ENCODE peak calls at places on chromosome 1, in seven cellular contexts. T is endodermal cell, J is SK-N-SH, H is cardiac fibroblast, R is mucosa of descending colon, G is H7, U is psoas muscle. I is an unnamed sample.

GRCh38 chr1:115531806-115532359 is 109.9 kb upstream of the VANGL1 start:
- DNase-seq in T (no peak), G (no peak), H (peak), J (no peak), R (no peak), U (no peak), I (no peak)

GRCh38 chr1:238027366-238027765 is 136.6 kb upstream of the ZP4 start:
- DNase-seq in G (no peak), U (no peak), J (no peak), H (no peak), T (no peak), R (no peak), I (no peak)

GRCh38 chr1:233572896-233573295 is 41.0 kb upstream of the KCNK1 start:
- DNase-seq in G (no peak), T (no peak), U (no peak), J (no peak), H (no peak), R (no peak), I (no peak)

GRCh38 chr1:174788981-174789380 is 210.8 kb upstream of the CACYBP start:
- DNase-seq in J (no peak), T (no peak), R (no peak), G (no peak), H (peak), U (no peak), I (no peak)

GRCh38 chr1:1354271-1355247 is 3.8 kb downstream of the MXRA8 start:
- DNase-seq in J (peak), U (peak), G (no peak), T (peak), H (no peak), R (no peak), I (no peak)

GRCh38 chr1:40742363-40743061 is 41.1 kb upstream of the KCNQ4 start:
- DNase-seq in U (no peak), R (no peak), J (no peak), H (peak), T (no peak), G (no peak), I (no peak)

GRCh38 chr1:71717186-71717585 is 565.2 kb downstream of the NEGR1 start:
- DNase-seq in H (no peak), R (no peak), U (no peak), J (no peak), G (no peak), T (no peak), I (no peak)

GRCh38 chr1:17521946-17522612 is 17.4 kb upstream of the ARHGEF10L start:
- DNase-seq in H (no peak), G (peak), T (peak), U (no peak), J (no peak), R (peak), I (no peak)

GRCh38 chr1:121558514-121558913 is 373.7 kb downstream of the SRGAP2C start:
- DNase-seq in G (no peak), J (no peak), T (no peak), H (peak), U (no peak), R (no peak), I (no peak)

GRCh38 chr1:85411567-85412312 is 53.2 kb downstream of the DDAH1 start:
- DNase-seq in G (peak), R (no peak), H (no peak), T (no peak), U (no peak), J (no peak), I (no peak)

GRCh38 chr1:159068877-159069276 is 7.7 kb downstream of the AIM2 start:
- DNase-seq in R (no peak), H (peak), U (no peak), T (no peak), J (no peak), G (no peak), I (no peak)
- H3K4me3 ChIP-seq in R (no peak), H (no peak), U (no peak), T (no peak), J (no peak), G (no peak), I (no peak)

DNA sequence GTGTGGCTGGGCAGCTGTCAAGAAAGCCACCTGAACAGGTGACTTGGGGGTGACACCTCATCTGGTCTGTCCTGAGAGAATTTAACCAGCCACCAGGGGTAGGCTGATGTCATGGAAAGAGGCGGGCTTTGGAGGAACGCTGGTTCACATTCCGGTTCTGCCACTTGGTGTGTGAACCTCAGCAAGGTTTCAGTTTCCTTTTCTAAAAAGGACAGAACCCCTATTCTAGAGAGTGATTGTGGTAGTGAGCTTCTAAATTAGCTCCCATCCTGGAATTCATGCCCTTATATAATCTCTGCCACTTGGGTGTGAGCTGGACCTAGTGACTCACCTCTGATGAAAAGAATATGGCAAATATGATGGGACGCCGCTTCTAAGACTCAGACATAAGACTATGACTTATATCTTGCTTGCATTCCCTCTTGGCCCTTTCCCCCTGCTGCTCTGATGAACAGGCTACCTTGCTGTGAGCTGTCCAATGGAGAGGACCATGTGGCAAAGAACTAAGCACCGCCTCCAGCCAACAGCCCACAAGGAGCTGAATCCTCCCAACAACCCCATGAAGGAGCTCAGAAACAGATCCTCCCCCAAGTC is 332.1 kb downstream of the RRAGC start:
- DNase-seq in R (no peak), J (no peak), H (no peak), G (peak), T (no peak), U (no peak), I (peak)
- H3K4me3 ChIP-seq in R (no peak), J (no peak), H (no peak), G (no peak), T (no peak), U (no peak), I (no peak)

DNA sequence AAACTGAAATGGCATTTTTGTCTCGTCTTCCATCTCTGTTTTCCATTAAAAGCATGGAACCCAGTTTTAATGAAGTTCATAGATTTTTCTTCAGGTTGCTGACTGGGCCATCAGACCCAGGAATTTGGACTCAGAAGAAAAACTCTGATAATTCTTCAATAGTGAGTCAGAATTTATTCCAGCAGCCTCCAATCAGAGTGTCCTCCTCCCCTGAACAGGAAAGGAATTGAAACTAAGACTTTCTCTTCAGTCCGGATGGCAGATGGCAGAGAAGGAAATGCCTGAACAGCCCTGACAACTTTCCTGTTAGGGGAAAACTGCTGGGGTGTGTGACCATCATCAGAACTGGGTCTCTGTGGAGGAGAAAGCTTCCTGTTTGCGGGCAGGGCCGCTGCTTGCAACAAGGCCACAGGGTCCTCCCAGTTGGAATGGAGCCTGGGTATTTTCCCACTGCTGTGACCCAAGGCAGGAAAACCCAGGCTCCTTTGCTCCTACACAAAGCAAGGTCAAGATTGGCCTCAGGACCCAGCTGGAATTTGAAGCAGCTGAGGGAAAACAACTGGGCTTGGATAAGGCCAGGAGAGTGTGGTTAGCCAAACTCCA is 20.7 kb downstream of the CD34 start:
- DNase-seq in J (no peak), G (no peak), T (no peak), H (peak), R (peak), U (peak), I (no peak)
- H3K4me3 ChIP-seq in J (no peak), G (no peak), T (no peak), H (no peak), R (no peak), U (no peak), I (no peak)

DNA sequence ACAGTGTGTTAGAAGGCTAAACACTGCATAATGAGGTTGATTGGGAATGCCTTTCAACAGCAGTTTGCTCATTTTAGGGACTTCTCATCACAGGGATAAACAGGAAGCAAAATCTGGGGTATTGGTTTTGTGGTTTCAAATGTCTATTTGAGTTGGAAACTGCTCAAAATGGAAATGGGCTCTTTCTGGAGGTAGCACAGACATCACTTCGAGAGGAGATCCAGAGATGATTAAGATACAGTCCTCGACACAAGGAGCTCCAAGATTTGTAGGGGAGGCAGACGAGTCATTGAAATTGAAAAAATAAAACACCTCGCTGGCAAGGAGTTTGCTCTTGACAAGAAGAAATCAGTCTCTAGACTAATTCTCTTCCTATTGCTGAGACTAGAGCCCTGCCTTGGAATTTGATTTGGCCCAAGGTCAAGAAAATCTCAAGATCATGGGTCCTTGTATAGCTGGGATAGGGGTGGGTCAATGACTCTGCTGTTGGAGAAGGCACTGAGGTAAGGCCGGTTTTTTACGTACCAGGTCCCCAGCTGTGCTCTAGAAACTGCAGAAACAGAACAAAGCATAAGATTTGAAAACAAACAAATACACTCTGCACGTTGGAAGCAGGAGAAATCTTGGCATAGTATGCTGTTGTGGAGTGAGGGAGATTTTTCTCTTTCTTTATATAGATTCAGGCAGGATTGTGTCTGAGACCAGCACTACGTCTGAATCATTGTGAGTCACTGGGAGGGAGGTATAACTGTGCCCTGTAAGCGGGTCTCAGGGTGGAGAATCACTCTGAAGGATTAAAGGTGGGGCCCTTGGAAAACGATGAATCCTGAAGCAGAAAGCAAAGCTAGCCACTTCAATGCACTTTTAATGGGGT is 17.7 kb upstream of the KLHDC8A start:
- DNase-seq in U (no peak), T (peak), J (no peak), G (no peak), H (peak), R (no peak), I (no peak)
- H3K4me3 ChIP-seq in U (no peak), T (no peak), J (no peak), G (no peak), H (no peak), R (no peak), I (no peak)

DNA sequence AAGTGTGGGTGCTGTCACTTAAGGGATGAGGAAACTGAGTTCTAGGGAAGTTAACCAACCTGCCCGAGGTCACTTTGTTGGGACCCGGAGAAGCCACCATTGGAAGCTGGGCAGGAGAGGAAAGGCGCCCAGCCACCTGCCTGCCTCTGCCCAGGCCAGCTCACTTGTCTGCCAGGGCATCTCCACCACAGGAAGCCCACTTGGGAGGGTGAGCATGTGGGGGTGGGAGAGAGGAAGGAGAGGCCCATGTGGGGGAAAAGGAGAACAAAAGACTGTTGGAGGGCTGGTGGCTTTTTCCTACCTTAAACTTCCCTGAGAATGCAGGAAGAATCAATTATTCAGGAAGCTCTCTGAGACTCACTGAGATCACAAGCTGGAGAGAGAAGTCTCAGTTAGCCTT is 43.8 kb upstream of the SELENON start:
- DNase-seq in J (no peak), U (no peak), H (no peak), R (no peak), T (no peak), G (peak), I (no peak)
- H3K4me3 ChIP-seq in J (no peak), U (no peak), H (no peak), R (no peak), T (no peak), G (no peak), I (no peak)

GRCh38 chr1:54402896-54403295 is 3.3 kb downstream of the SSBP3 start:
- DNase-seq in G (no peak), U (no peak), T (no peak), J (no peak), H (no peak), R (no peak), I (no peak)
- H3K4me3 ChIP-seq in G (peak), U (peak), T (peak), J (no peak), H (no peak), R (no peak), I (no peak)